ENCODE peak calls at places on chromosomes 3 and 15, in ten cellular contexts. One of them, this sample, is unnamed.

GRCh38 chr15:77607111-77607893 is 25.4 kb downstream of the LINGO1 start:
- DNase-seq in A172: peak
- DNase-seq in PC-9: no peak
- DNase-seq in T-helper 9 cell: no peak
- DNase-seq in adrenal gland: no peak
- DNase-seq in H9: no peak
- DNase-seq in endothelial cell: no peak
- DNase-seq in T-helper 2 cell: no peak
- DNase-seq in NCI-H2029 treated with DMSO at 0.1 percent for 48 hours: no peak
- DNase-seq in OCI-M1: peak
- DNase-seq in this sample: no peak

GRCh38 chr15:99239545-99240198 is 9.7 kb downstream of the TTC23 start:
- DNase-seq in H9: no peak
- DNase-seq in NCI-H2029 treated with DMSO at 0.1 percent for 48 hours: no peak
- DNase-seq in T-helper 2 cell: no peak
- DNase-seq in adrenal gland: no peak
- DNase-seq in A172: no peak
- DNase-seq in PC-9: no peak
- DNase-seq in T-helper 9 cell: no peak
- DNase-seq in endothelial cell: no peak
- DNase-seq in OCI-M1: no peak
- DNase-seq in this sample: no peak

GRCh38 chr3:123687286-123687685 is 102.4 kb upstream of the HACD2 start:
- DNase-seq in A172: peak
- DNase-seq in endothelial cell: no peak
- DNase-seq in H9: no peak
- DNase-seq in T-helper 2 cell: no peak
- DNase-seq in PC-9: no peak
- DNase-seq in T-helper 9 cell: no peak
- DNase-seq in NCI-H2029 treated with DMSO at 0.1 percent for 48 hours: no peak
- DNase-seq in OCI-M1: no peak
- DNase-seq in adrenal gland: peak
- DNase-seq in this sample: no peak

GRCh38 chr3:112818289-112818688 is 28.4 kb downstream of the CD200R1L start:
- DNase-seq in NCI-H2029 treated with DMSO at 0.1 percent for 48 hours: no peak
- DNase-seq in A172: no peak
- DNase-seq in T-helper 9 cell: no peak
- DNase-seq in OCI-M1: peak
- DNase-seq in adrenal gland: no peak
- DNase-seq in endothelial cell: no peak
- DNase-seq in H9: no peak
- DNase-seq in T-helper 2 cell: no peak
- DNase-seq in PC-9: no peak
- DNase-seq in this sample: no peak

GRCh38 chr3:77529522-77529921 is 489.6 kb downstream of the ROBO2 start:
- DNase-seq in adrenal gland: no peak
- DNase-seq in T-helper 9 cell: no peak
- DNase-seq in PC-9: no peak
- DNase-seq in A172: no peak
- DNase-seq in NCI-H2029 treated with DMSO at 0.1 percent for 48 hours: no peak
- DNase-seq in H9: no peak
- DNase-seq in T-helper 2 cell: no peak
- DNase-seq in endothelial cell: no peak
- DNase-seq in OCI-M1: no peak
- DNase-seq in this sample: no peak

GRCh38 chr3:81364411-81364810 is 397.0 kb downstream of the GBE1 start:
- DNase-seq in T-helper 2 cell: no peak
- DNase-seq in A172: no peak
- DNase-seq in PC-9: no peak
- DNase-seq in endothelial cell: no peak
- DNase-seq in NCI-H2029 treated with DMSO at 0.1 percent for 48 hours: no peak
- DNase-seq in T-helper 9 cell: no peak
- DNase-seq in OCI-M1: no peak
- DNase-seq in adrenal gland: no peak
- DNase-seq in H9: no peak
- DNase-seq in this sample: no peak

GRCh38 chr3:150528359-150528797 is 17.9 kb downstream of the SERP1 start:
- DNase-seq in T-helper 9 cell: no peak
- DNase-seq in A172: peak
- DNase-seq in T-helper 2 cell: no peak
- DNase-seq in NCI-H2029 treated with DMSO at 0.1 percent for 48 hours: no peak
- DNase-seq in PC-9: no peak
- DNase-seq in H9: no peak
- DNase-seq in adrenal gland: no peak
- DNase-seq in OCI-M1: peak
- DNase-seq in endothelial cell: no peak
- DNase-seq in this sample: no peak

GRCh38 chr15:76973362-76973743 is 21.6 kb upstream of the PSTPIP1 start:
- DNase-seq in H9: peak
- DNase-seq in endothelial cell: peak
- DNase-seq in PC-9: no peak
- DNase-seq in T-helper 2 cell: peak
- DNase-seq in NCI-H2029 treated with DMSO at 0.1 percent for 48 hours: no peak
- DNase-seq in OCI-M1: peak
- DNase-seq in A172: peak
- DNase-seq in adrenal gland: no peak
- DNase-seq in T-helper 9 cell: peak
- DNase-seq in this sample: no peak

GRCh38 chr3:138381950-138382715 is 33.8 kb downstream of the MRAS start:
- DNase-seq in T-helper 2 cell: no peak
- DNase-seq in A172: no peak
- DNase-seq in T-helper 9 cell: no peak
- DNase-seq in adrenal gland: peak
- DNase-seq in H9: no peak
- DNase-seq in endothelial cell: no peak
- DNase-seq in PC-9: peak
- DNase-seq in NCI-H2029 treated with DMSO at 0.1 percent for 48 hours: no peak
- DNase-seq in OCI-M1: no peak
- DNase-seq in this sample: peak

GRCh38 chr15:39781967-39782292 is 711 bp downstream of the FSIP1 start:
- DNase-seq in NCI-H2029 treated with DMSO at 0.1 percent for 48 hours: no peak
- DNase-seq in H9: no peak
- DNase-seq in T-helper 2 cell: no peak
- DNase-seq in PC-9: no peak
- DNase-seq in adrenal gland: no peak
- DNase-seq in OCI-M1: no peak
- DNase-seq in endothelial cell: no peak
- DNase-seq in T-helper 9 cell: no peak
- DNase-seq in A172: no peak
- DNase-seq in this sample: no peak

GRCh38 chr3:56788506-56788905 is 13.2 kb downstream of the ARHGEF3 start:
- DNase-seq in endothelial cell: no peak
- DNase-seq in PC-9: no peak
- DNase-seq in A172: no peak
- DNase-seq in NCI-H2029 treated with DMSO at 0.1 percent for 48 hours: no peak
- DNase-seq in T-helper 9 cell: no peak
- DNase-seq in H9: no peak
- DNase-seq in T-helper 2 cell: no peak
- DNase-seq in OCI-M1: no peak
- DNase-seq in adrenal gland: no peak
- DNase-seq in this sample: no peak

GRCh38 chr15:96356494-96357455 is 26.3 kb downstream of the NR2F2 start:
- DNase-seq in OCI-M1: peak
- DNase-seq in T-helper 9 cell: peak
- DNase-seq in T-helper 2 cell: peak
- DNase-seq in A172: peak
- DNase-seq in endothelial cell: peak
- DNase-seq in NCI-H2029 treated with DMSO at 0.1 percent for 48 hours: no peak
- DNase-seq in H9: peak
- DNase-seq in PC-9: peak
- DNase-seq in adrenal gland: peak
- DNase-seq in this sample: peak

GRCh38 chr3:182490601-182491485 is 302.5 kb upstream of the ATP11B start:
- DNase-seq in NCI-H2029 treated with DMSO at 0.1 percent for 48 hours: peak
- DNase-seq in T-helper 2 cell: no peak
- DNase-seq in T-helper 9 cell: no peak
- DNase-seq in adrenal gland: no peak
- DNase-seq in PC-9: peak
- DNase-seq in H9: no peak
- DNase-seq in OCI-M1: peak
- DNase-seq in endothelial cell: peak
- DNase-seq in A172: peak
- DNase-seq in this sample: peak

GRCh38 chr15:75389791-75390382 is 21.5 kb upstream of the MAN2C1 start:
- DNase-seq in T-helper 2 cell: no peak
- DNase-seq in NCI-H2029 treated with DMSO at 0.1 percent for 48 hours: no peak
- DNase-seq in PC-9: peak
- DNase-seq in H9: no peak
- DNase-seq in endothelial cell: no peak
- DNase-seq in adrenal gland: no peak
- DNase-seq in A172: no peak
- DNase-seq in T-helper 9 cell: no peak
- DNase-seq in OCI-M1: no peak
- DNase-seq in this sample: no peak

GRCh38 chr15:51720201-51720995 is 17.1 kb downstream of the LYSMD2 start:
- DNase-seq in A172: no peak
- DNase-seq in OCI-M1: no peak
- DNase-seq in PC-9: no peak
- DNase-seq in T-helper 9 cell: no peak
- DNase-seq in NCI-H2029 treated with DMSO at 0.1 percent for 48 hours: no peak
- DNase-seq in adrenal gland: no peak
- DNase-seq in T-helper 2 cell: no peak
- DNase-seq in endothelial cell: no peak
- DNase-seq in H9: no peak
- DNase-seq in this sample: no peak

GRCh38 chr3:134252766-134253165 is 2.1 kb upstream of the RYK start:
- DNase-seq in endothelial cell: no peak
- DNase-seq in T-helper 9 cell: no peak
- DNase-seq in T-helper 2 cell: no peak
- DNase-seq in NCI-H2029 treated with DMSO at 0.1 percent for 48 hours: no peak
- DNase-seq in A172: no peak
- DNase-seq in H9: no peak
- DNase-seq in OCI-M1: no peak
- DNase-seq in adrenal gland: no peak
- DNase-seq in PC-9: no peak
- DNase-seq in this sample: no peak

GRCh38 chr3:165749817-165750216 is 87.4 kb downstream of the BCHE start:
- DNase-seq in endothelial cell: no peak
- DNase-seq in T-helper 2 cell: no peak
- DNase-seq in T-helper 9 cell: no peak
- DNase-seq in A172: no peak
- DNase-seq in H9: no peak
- DNase-seq in NCI-H2029 treated with DMSO at 0.1 percent for 48 hours: no peak
- DNase-seq in adrenal gland: no peak
- DNase-seq in OCI-M1: no peak
- DNase-seq in PC-9: no peak
- DNase-seq in this sample: no peak

GRCh38 chr3:173589116-173589515 is 191.6 kb downstream of the NLGN1 start:
- DNase-seq in NCI-H2029 treated with DMSO at 0.1 percent for 48 hours: no peak
- DNase-seq in adrenal gland: no peak
- DNase-seq in A172: no peak
- DNase-seq in OCI-M1: no peak
- DNase-seq in T-helper 2 cell: no peak
- DNase-seq in PC-9: no peak
- DNase-seq in H9: no peak
- DNase-seq in endothelial cell: no peak
- DNase-seq in T-helper 9 cell: no peak
- DNase-seq in this sample: no peak

GRCh38 chr15:57436166-57436565 is 59.9 kb downstream of the CGNL1 start:
- DNase-seq in NCI-H2029 treated with DMSO at 0.1 percent for 48 hours: no peak
- DNase-seq in A172: no peak
- DNase-seq in T-helper 9 cell: no peak
- DNase-seq in adrenal gland: no peak
- DNase-seq in T-helper 2 cell: no peak
- DNase-seq in PC-9: no peak
- DNase-seq in H9: no peak
- DNase-seq in OCI-M1: no peak
- DNase-seq in endothelial cell: no peak
- DNase-seq in this sample: no peak

GRCh38 chr3:45688194-45688881 is 858 bp upstream of the SACM1L start:
- DNase-seq in T-helper 2 cell: peak
- DNase-seq in T-helper 9 cell: peak
- DNase-seq in NCI-H2029 treated with DMSO at 0.1 percent for 48 hours: peak
- DNase-seq in PC-9: no peak
- DNase-seq in A172: no peak
- DNase-seq in adrenal gland: no peak
- DNase-seq in endothelial cell: peak
- DNase-seq in H9: peak
- DNase-seq in OCI-M1: peak
- DNase-seq in this sample: no peak

GRCh38 chr3:177490626-177491025 is 293.3 kb upstream of the TBL1XR1 start:
- DNase-seq in H9: no peak
- DNase-seq in A172: no peak
- DNase-seq in T-helper 9 cell: no peak
- DNase-seq in adrenal gland: no peak
- DNase-seq in PC-9: no peak
- DNase-seq in OCI-M1: no peak
- DNase-seq in T-helper 2 cell: no peak
- DNase-seq in NCI-H2029 treated with DMSO at 0.1 percent for 48 hours: no peak
- DNase-seq in endothelial cell: no peak
- DNase-seq in this sample: no peak

GRCh38 chr3:150107429-150108175 is 136.9 kb upstream of the PFN2 start:
- DNase-seq in adrenal gland: no peak
- DNase-seq in PC-9: no peak
- DNase-seq in A172: no peak
- DNase-seq in T-helper 2 cell: no peak
- DNase-seq in OCI-M1: no peak
- DNase-seq in NCI-H2029 treated with DMSO at 0.1 percent for 48 hours: no peak
- DNase-seq in H9: no peak
- DNase-seq in T-helper 9 cell: no peak
- DNase-seq in endothelial cell: no peak
- DNase-seq in this sample: no peak

GRCh38 chr15:92638291-92638708 is 17.3 kb downstream of the FAM174B start:
- DNase-seq in OCI-M1: no peak
- DNase-seq in T-helper 9 cell: no peak
- DNase-seq in T-helper 2 cell: no peak
- DNase-seq in PC-9: peak
- DNase-seq in NCI-H2029 treated with DMSO at 0.1 percent for 48 hours: peak
- DNase-seq in A172: no peak
- DNase-seq in H9: no peak
- DNase-seq in adrenal gland: no peak
- DNase-seq in endothelial cell: no peak
- DNase-seq in this sample: peak

GRCh38 chr3:31008986-31009385 is 114.5 kb upstream of the GADL1 start:
- DNase-seq in NCI-H2029 treated with DMSO at 0.1 percent for 48 hours: no peak
- DNase-seq in A172: peak
- DNase-seq in adrenal gland: no peak
- DNase-seq in T-helper 9 cell: no peak
- DNase-seq in H9: no peak
- DNase-seq in PC-9: no peak
- DNase-seq in T-helper 2 cell: no peak
- DNase-seq in endothelial cell: no peak
- DNase-seq in OCI-M1: peak
- DNase-seq in this sample: no peak

GRCh38 chr15:71011503-71012155 is 103.6 kb upstream of the THSD4 start:
- DNase-seq in endothelial cell: peak
- DNase-seq in NCI-H2029 treated with DMSO at 0.1 percent for 48 hours: peak
- DNase-seq in adrenal gland: peak
- DNase-seq in PC-9: peak
- DNase-seq in A172: peak
- DNase-seq in T-helper 9 cell: no peak
- DNase-seq in T-helper 2 cell: no peak
- DNase-seq in H9: no peak
- DNase-seq in OCI-M1: peak
- DNase-seq in this sample: no peak

GRCh38 chr15:39786444-39787056 is 3.9 kb upstream of the FSIP1 start:
- DNase-seq in T-helper 9 cell: no peak
- DNase-seq in endothelial cell: no peak
- DNase-seq in PC-9: no peak
- DNase-seq in adrenal gland: no peak
- DNase-seq in T-helper 2 cell: no peak
- DNase-seq in A172: peak
- DNase-seq in OCI-M1: peak
- DNase-seq in NCI-H2029 treated with DMSO at 0.1 percent for 48 hours: peak
- DNase-seq in H9: no peak
- DNase-seq in this sample: no peak

GRCh38 chr3:186825294-186825821 is 17.2 kb upstream of the ADIPOQ start:
- DNase-seq in H9: peak
- DNase-seq in OCI-M1: no peak
- DNase-seq in adrenal gland: peak
- DNase-seq in NCI-H2029 treated with DMSO at 0.1 percent for 48 hours: no peak
- DNase-seq in T-helper 2 cell: no peak
- DNase-seq in endothelial cell: peak
- DNase-seq in T-helper 9 cell: no peak
- DNase-seq in PC-9: no peak
- DNase-seq in A172: no peak
- DNase-seq in this sample: no peak

GRCh38 chr3:149343951-149344350 is 10.5 kb upstream of the TM4SF18 start:
- DNase-seq in endothelial cell: no peak
- DNase-seq in H9: no peak
- DNase-seq in PC-9: no peak
- DNase-seq in T-helper 2 cell: no peak
- DNase-seq in A172: no peak
- DNase-seq in T-helper 9 cell: no peak
- DNase-seq in NCI-H2029 treated with DMSO at 0.1 percent for 48 hours: no peak
- DNase-seq in adrenal gland: no peak
- DNase-seq in OCI-M1: no peak
- DNase-seq in this sample: no peak

This sample was measured in body of pancreas.